ENCODE peak calls at places on chromosomes 11 and 22, in ten cellular contexts. Y is IMR-90, O is PC-3, J is HFFc6, G is fibroblast of mammary gland, P is cardiac muscle cell, N is BJ, L is progenitor cell of endocrine pancreas, I is neural crest cell, X is foreskin keratinocyte. Q is an unnamed sample.

GRCh38 chr22:28435271-28435825 is 244.3 kb downstream of the TTC28 start:
- DNase-seq in P (no peak), I (no peak), X (no peak), G (no peak), J (no peak), O (peak; percentile 18), Y (no peak), N (no peak), L (no peak), Q (no peak)

GRCh38 chr11:102564110-102564509 is 33.6 kb upstream of the MMP7 start:
- DNase-seq in L (no peak), Y (peak; percentile 88), P (peak; percentile 36), X (peak; percentile 84), O (peak; percentile 99), N (peak; percentile 38), G (peak; percentile 83), J (peak; percentile 76), I (no peak), Q (no peak)

GRCh38 chr11:109075976-109076375 is 346.0 kb upstream of the C11orf87 start:
- DNase-seq in J (no peak), P (peak; percentile 53), X (no peak), O (no peak), G (no peak), N (no peak), I (no peak), L (no peak), Y (no peak), Q (no peak)

GRCh38 chr11:77100166-77101042 is 2.2 kb upstream of the OMP start:
- DNase-seq in J (no peak), P (no peak), X (no peak), G (no peak), L (no peak), I (no peak), Y (no peak), N (no peak), O (no peak), Q (no peak)

GRCh38 chr22:48921411-48921903 is 906.2 kb downstream of the BRD1 start:
- DNase-seq in X (no peak), N (no peak), P (no peak), G (no peak), L (no peak), O (no peak), I (no peak), Y (no peak), J (no peak), Q (no peak)

GRCh38 chr11:77654770-77655434 is 17.3 kb upstream of the CLNS1A start:
- DNase-seq in O (no peak), P (no peak), G (no peak), I (no peak), N (no peak), J (peak; percentile 67), X (peak; percentile 27), Y (peak; percentile 70), L (no peak), Q (no peak)

GRCh38 chr11:20000393-20001134 is 159.7 kb downstream of the DBX1 start:
- DNase-seq in I (peak; percentile 46), L (no peak), G (no peak), J (no peak), P (no peak), N (no peak), Y (no peak), O (no peak), X (no peak), Q (no peak)

GRCh38 chr22:20127869-20128618 is 3.6 kb upstream of the ZDHHC8 start:
- DNase-seq in G (no peak), N (no peak), X (no peak), L (no peak), I (no peak), O (no peak), Y (no peak), P (no peak), J (no peak), Q (no peak)

GRCh38 chr11:62719302-62719978 is 7.8 kb downstream of the HNRNPUL2 start:
- DNase-seq in J (no peak), Y (peak; percentile 25), O (no peak), N (no peak), I (no peak), X (no peak), G (peak; percentile 64), P (no peak), L (no peak), Q (no peak)

GRCh38 chr11:62725686-62726085 is 1.6 kb downstream of the HNRNPUL2 start:
- DNase-seq in X (no peak), Y (no peak), I (no peak), N (no peak), O (peak; percentile 40), L (no peak), J (no peak), P (no peak), G (no peak), Q (no peak)

GRCh38 chr11:62726156-62727006 is 876 bp downstream of the HNRNPUL2 start:
- DNase-seq in X (no peak), L (no peak), O (no peak), Y (no peak), N (no peak), G (no peak), I (no peak), P (no peak), J (no peak), Q (peak; percentile 18)

GRCh38 chr11:62724171-62724570 is 3.1 kb downstream of the HNRNPUL2 start:
- DNase-seq in P (no peak), I (no peak), Y (no peak), G (no peak), J (no peak), X (no peak), L (no peak), N (no peak), O (no peak), Q (no peak)

DNA sequence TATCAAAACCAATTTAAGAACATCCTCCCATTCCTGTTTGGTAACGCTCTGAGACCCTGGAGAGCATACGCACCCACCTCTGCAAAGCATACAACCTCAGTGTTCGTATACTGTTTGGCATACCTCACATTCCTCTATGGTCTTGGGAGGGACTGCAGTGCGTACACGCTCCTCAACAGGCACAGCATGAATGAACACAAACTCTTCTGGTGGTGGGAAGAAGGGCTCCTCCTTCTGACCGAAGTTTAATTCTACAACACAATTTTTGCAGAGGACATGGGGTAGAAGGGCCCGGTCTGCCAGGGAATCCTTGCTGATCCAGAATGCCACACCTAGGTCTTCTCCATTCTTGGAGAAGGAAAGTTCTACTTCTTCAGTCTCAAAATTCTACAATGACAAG is 5.3 kb downstream of the HNRNPUL2 start:
- DNase-seq in G (peak; percentile 57), L (no peak), O (peak; percentile 40), Y (peak; percentile 40), X (no peak), J (no peak), I (no peak), N (no peak), P (peak; percentile 43), Q (no peak)
- TF ChIP-seq CTCF in G (peak; percentile 15), L (peak; percentile 38), O (peak; percentile 51), Y (no peak), X (peak; percentile 45), J (peak; percentile 32), I (no peak), N (no peak), P (no peak), Q (no peak)

GRCh38 chr11:69367211-69367964 is 73.4 kb downstream of the MYEOV start:
- DNase-seq in Y (peak; percentile 28), I (no peak), G (peak; percentile 33), X (peak; percentile 14), J (no peak), P (no peak), O (peak; percentile 77), N (no peak), L (peak; percentile 3), Q (peak; percentile 1)

GRCh38 chr11:69368119-69368880 is 74.3 kb downstream of the MYEOV start:
- DNase-seq in J (no peak), O (peak; percentile 82), Y (no peak), I (no peak), N (no peak), P (no peak), X (peak; percentile 13), L (peak; percentile 7), G (no peak), Q (peak; percentile 0)

GRCh38 chr11:69365567-69365966 is 71.6 kb downstream of the MYEOV start:
- DNase-seq in L (no peak), O (no peak), I (no peak), Y (no peak), X (no peak), N (no peak), P (no peak), G (no peak), J (no peak), Q (no peak)

GRCh38 chr11:69364901-69365300 is 70.9 kb downstream of the MYEOV start:
- DNase-seq in N (no peak), I (no peak), Y (peak; percentile 82), J (peak; percentile 25), X (no peak), O (peak; percentile 37), G (peak; percentile 50), L (no peak), P (peak; percentile 43), Q (no peak)

DNA sequence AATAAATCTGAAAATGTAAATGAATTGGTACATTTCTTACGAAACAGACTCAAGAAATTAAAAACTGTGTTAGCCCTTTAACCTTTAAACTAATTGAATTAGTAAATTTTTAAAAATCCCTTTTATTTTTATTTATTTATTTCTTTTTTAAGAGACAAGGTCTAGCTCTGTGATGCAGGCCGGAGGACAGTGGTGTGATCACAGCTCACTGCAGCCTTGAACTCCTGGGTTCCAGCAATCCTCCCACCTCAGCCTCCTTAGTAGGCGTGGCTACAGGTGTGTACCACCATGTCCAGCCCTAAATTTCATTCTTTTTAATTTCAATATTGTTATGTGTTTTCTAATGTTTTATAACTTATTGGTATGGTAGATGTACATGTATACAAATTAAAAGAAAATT is 72.6 kb downstream of the MYEOV start:
- DNase-seq in I (no peak), P (no peak), L (peak; percentile 5), O (no peak), J (no peak), X (no peak), G (no peak), N (no peak), Y (no peak), Q (no peak)
- TF ChIP-seq CTCF in I (no peak), P (no peak), L (no peak), O (no peak), J (no peak), X (no peak), G (no peak), N (no peak), Y (no peak), Q (no peak)

DNA sequence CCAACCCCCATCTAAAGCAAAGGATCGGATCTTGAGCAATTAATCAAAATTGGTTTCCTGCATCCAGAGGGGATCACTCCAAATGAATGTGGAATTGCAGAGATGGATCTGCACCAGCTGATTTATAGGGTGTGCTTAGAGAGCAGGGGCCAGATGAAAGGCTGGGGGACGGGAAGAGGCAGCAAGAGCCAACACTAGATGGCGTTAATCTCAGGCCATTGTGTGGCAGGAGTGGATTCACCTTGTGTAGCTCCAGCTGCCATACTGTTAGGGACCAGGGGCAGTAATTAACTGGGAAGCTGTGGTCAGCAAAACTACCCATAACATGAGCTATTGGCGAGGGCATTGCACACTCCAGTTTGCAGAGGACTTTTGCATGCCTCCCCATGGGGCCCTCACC is 35.6 kb downstream of the SERPINH1 start:
- DNase-seq in O (peak; percentile 71), P (peak; percentile 47), X (no peak), J (no peak), L (no peak), I (peak; percentile 32), Y (no peak), N (no peak), G (peak; percentile 38), Q (peak; percentile 47)
- TF ChIP-seq CTCF in O (peak; percentile 94), P (peak; percentile 67), X (peak; percentile 69), J (peak; percentile 79), L (peak; percentile 63), I (peak; percentile 66), Y (peak; percentile 35), N (peak; percentile 43), G (peak; percentile 67), Q (no peak)

GRCh38 chr11:122293298-122294023 is 177.4 kb upstream of the BLID start:
- DNase-seq in N (no peak), G (peak; percentile 20), I (no peak), J (peak; percentile 8), O (peak; percentile 40), Y (peak; percentile 37), X (no peak), P (peak; percentile 46), L (no peak), Q (no peak)
- TF ChIP-seq CTCF in N (peak; percentile 52), G (peak; percentile 22), I (peak; percentile 43), J (peak; percentile 71), O (peak; percentile 64), Y (peak; percentile 46), X (peak; percentile 56), P (peak; percentile 44), L (no peak), Q (no peak)